ENCODE peak calls at places on chromosomes 6 and 20, in five cellular contexts. V, J, S, U and H are unnamed samples.

GRCh38 chr20:36848078-36848660 is 27.8 kb upstream of the TLDC2 start:
- DNase-seq in V (peak), J (peak), S (peak), U (no peak), H (peak)

GRCh38 chr6:160991411-160992322 is at the start of gene MAP3K4:
- DNase-seq in V (peak), J (peak), S (peak), U (peak), H (peak)

GRCh38 chr6:5307058-5307457 is 45.7 kb downstream of the FARS2 start:
- DNase-seq in V (no peak), J (no peak), S (no peak), U (no peak), H (no peak)

GRCh38 chr6:56860466-56860865 is 94.4 kb upstream of the BEND6 start:
- DNase-seq in V (peak), J (no peak), S (peak), U (peak), H (peak)

GRCh38 chr6:73614802-73615201 is 39.0 kb downstream of the SLC17A5 start:
- DNase-seq in V (no peak), J (no peak), S (no peak), U (no peak), H (no peak)

GRCh38 chr6:105608711-105609374 is 206.0 kb upstream of the PREP start:
- DNase-seq in V (peak), J (no peak), S (peak), U (peak), H (peak)

GRCh38 chr6:95110767-95111166 is 466.6 kb upstream of the MANEA start:
- DNase-seq in V (no peak), J (no peak), S (no peak), U (no peak), H (no peak)

GRCh38 chr20:55668659-55669058 is 336.7 kb downstream of the CBLN4 start:
- DNase-seq in V (no peak), J (no peak), S (no peak), U (no peak), H (no peak)

GRCh38 chr20:13105864-13106457 is 97.2 kb downstream of the SPTLC3 start:
- DNase-seq in V (peak), J (no peak), S (peak), U (peak), H (peak)

GRCh38 chr20:63344616-63345327 is 16.4 kb downstream of the CHRNA4 start:
- DNase-seq in V (no peak), J (no peak), S (peak), U (no peak), H (no peak)

GRCh38 chr20:57048027-57048869 is 218.2 kb downstream of the BMP7 start:
- DNase-seq in V (no peak), J (no peak), S (peak), U (peak), H (peak)

GRCh38 chr6:157059781-157060180 is 263.5 kb downstream of the TMEM242 start:
- DNase-seq in V (peak), J (peak), S (peak), U (no peak), H (no peak)

GRCh38 chr6:40541556-40542174 is 45.5 kb downstream of the LRFN2 start:
- DNase-seq in V (no peak), J (no peak), S (no peak), U (no peak), H (no peak)

GRCh38 chr6:15066433-15067337 is 179.2 kb upstream of the JARID2 start:
- DNase-seq in V (peak), J (peak), S (peak), U (peak), H (peak)

GRCh38 chr20:5127204-5127858 is 523 bp downstream of the CDS2 start:
- DNase-seq in V (peak), J (peak), S (peak), U (peak), H (peak)

GRCh38 chr6:104320896-104321295 is 538.8 kb downstream of the HACE1 start:
- DNase-seq in V (no peak), J (no peak), S (no peak), U (no peak), H (no peak)

GRCh38 chr6:166776571-166776970 is 149.5 kb upstream of the RPS6KA2 start:
- DNase-seq in V (no peak), J (no peak), S (no peak), U (no peak), H (no peak)

GRCh38 chr6:3831741-3832530 is 17.2 kb upstream of the FAM50B start:
- DNase-seq in V (no peak), J (no peak), S (no peak), U (no peak), H (no peak)

GRCh38 chr6:1570848-1571247 is 38.9 kb upstream of the FOXC1 start:
- DNase-seq in V (no peak), J (no peak), S (no peak), U (no peak), H (no peak)

GRCh38 chr6:167349816-167350215 is 24.9 kb downstream of the TTLL2 start:
- DNase-seq in V (no peak), J (no peak), S (no peak), U (no peak), H (no peak)

GRCh38 chr20:59159822-59160740 is 3.5 kb upstream of the ZNF831 start:
- DNase-seq in V (no peak), J (no peak), S (no peak), U (no peak), H (no peak)

GRCh38 chr20:34953960-34954359 is 1.6 kb downstream of the GSS start:
- DNase-seq in V (no peak), J (no peak), S (no peak), U (no peak), H (no peak)

GRCh38 chr20:9978395-9979004 is 56.3 kb upstream of the ANKEF1 start:
- DNase-seq in V (peak), J (peak), S (peak), U (peak), H (peak)

GRCh38 chr6:46026307-46026706 is 10.6 kb upstream of the CLIC5 start:
- DNase-seq in V (no peak), J (no peak), S (no peak), U (no peak), H (no peak)

GRCh38 chr20:13220194-13220856 is 749 bp upstream of the ISM1 start:
- DNase-seq in V (peak), J (peak), S (peak), U (peak), H (peak)

GRCh38 chr6:125192610-125192930 is 39.0 kb downstream of the TPD52L1 start:
- DNase-seq in V (no peak), J (no peak), S (no peak), U (no peak), H (no peak)

GRCh38 chr20:45408646-45409213 is 641 bp downstream of the DBNDD2 start:
- DNase-seq in V (no peak), J (no peak), S (no peak), U (no peak), H (no peak)
- H3K4me3 ChIP-seq in V (no peak), J (peak), S (no peak), U (no peak), H (no peak)

GRCh38 chr6:17847203-17847602 is 140.2 kb downstream of the KIF13A start:
- DNase-seq in V (no peak), J (no peak), S (no peak), U (no peak), H (no peak)

GRCh38 chr6:17842014-17842776 is 135.5 kb upstream of the NUP153 start:
- DNase-seq in V (no peak), J (no peak), S (no peak), U (no peak), H (no peak)

GRCh38 chr6:17846762-17847161 is 140.0 kb upstream of the NUP153 start:
- DNase-seq in V (no peak), J (no peak), S (no peak), U (no peak), H (no peak)

GRCh38 chr6:17842934-17843821 is 136.5 kb upstream of the NUP153 start:
- DNase-seq in V (no peak), J (no peak), S (no peak), U (no peak), H (no peak)

DNA sequence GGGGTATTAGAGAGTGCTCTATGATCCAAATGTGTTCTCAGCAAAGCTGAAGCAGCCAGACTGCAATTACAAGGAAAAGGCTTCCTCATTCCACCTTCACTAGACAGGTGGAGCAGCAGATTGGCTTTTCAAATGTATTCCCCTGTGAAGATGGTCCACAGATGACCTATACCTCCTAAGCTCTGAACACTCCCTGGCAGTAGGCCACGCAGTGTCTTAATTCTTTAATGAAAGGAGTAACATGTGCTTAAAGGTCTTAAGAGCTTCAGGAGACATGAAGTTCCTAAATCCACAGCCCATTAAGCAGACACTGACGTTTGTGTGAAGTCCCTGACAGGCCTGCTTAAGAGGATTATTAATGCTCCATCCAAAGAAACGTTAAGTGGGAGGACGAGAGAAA is 138.9 kb upstream of the NUP153 start:
- DNase-seq in V (no peak), J (no peak), S (no peak), U (no peak), H (no peak)
- TF ChIP-seq CTCF in V (no peak), J (no peak), S (no peak), U (no peak), H (no peak)

GRCh38 chr6:159042824-159043181 is 2.0 kb downstream of the TAGAP start:
- DNase-seq in V (no peak), J (no peak), S (no peak), U (no peak), H (no peak)

GRCh38 chr6:159041181-159041580 is 3.6 kb downstream of the TAGAP start:
- DNase-seq in V (no peak), J (no peak), S (no peak), U (no peak), H (no peak)

GRCh38 chr6:159043986-159044385 is 805 bp downstream of the TAGAP start:
- DNase-seq in V (no peak), J (no peak), S (no peak), U (no peak), H (no peak)

GRCh38 chr6:159043236-159043635 is 1.6 kb downstream of the TAGAP start:
- DNase-seq in V (no peak), J (no peak), S (no peak), U (no peak), H (peak)

GRCh38 chr6:159042003-159042823 is 2.6 kb downstream of the TAGAP start:
- DNase-seq in V (peak), J (peak), S (peak), U (peak), H (peak)
- H3K4me3 ChIP-seq in V (no peak), J (peak), S (peak), U (no peak), H (no peak)

GRCh38 chr20:6819599-6819998 is 52.1 kb downstream of the BMP2 start:
- DNase-seq in V (no peak), J (no peak), S (peak), U (no peak), H (peak)
- TF ChIP-seq CTCF in V (no peak), J (peak), S (peak), U (peak), H (peak)

DNA sequence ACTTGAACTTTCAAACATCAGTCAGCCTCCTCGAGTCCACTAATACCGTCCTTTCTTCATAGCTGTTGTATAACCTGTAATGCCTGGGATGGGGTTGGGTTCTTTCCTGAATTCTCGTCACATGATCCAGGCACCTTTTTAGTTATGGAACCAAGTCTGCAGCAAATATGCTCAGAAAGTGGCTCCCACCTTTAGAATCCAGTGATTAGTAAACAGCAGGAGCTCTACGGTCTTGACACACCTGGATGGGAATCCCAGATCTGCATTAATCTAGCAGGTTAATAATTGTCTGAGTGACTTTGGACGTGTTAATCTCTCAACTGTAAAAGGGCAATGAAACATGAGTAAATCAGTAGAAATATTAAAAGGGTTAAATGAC is 729 bp upstream of the ZHX3 start:
- DNase-seq in V (no peak), J (no peak), S (no peak), U (no peak), H (no peak)
- H3K4me3 ChIP-seq in V (peak), J (peak), S (peak), U (no peak), H (no peak)